ENCODE peak calls at places on chromosomes 12 and 14, in five cellular contexts. A is uterus, S is RCC 7860, F is NCI-H187, O is NT2/D1. J is an unnamed sample.

GRCh38 chr12:32400114-32400672 is 835 bp downstream of the FGD4 start:
- DNase-seq in S (peak; percentile 19), F (peak; percentile 31), O (peak; percentile 99), A (no peak), J (peak; percentile 57)

GRCh38 chr12:12018454-12018853 is 52.3 kb upstream of the BCL2L14 start:
- DNase-seq in O (no peak), S (no peak), F (no peak), A (no peak), J (no peak)

GRCh38 chr12:104652910-104653309 is 196.2 kb downstream of the CHST11 start:
- DNase-seq in A (no peak), O (no peak), F (no peak), S (no peak), J (no peak)

GRCh38 chr14:33679461-33680225 is 271.2 kb downstream of the EGLN3 start:
- DNase-seq in S (peak; percentile 72), O (no peak), A (no peak), F (no peak), J (no peak)

GRCh38 chr12:70255311-70255710 is 12.1 kb downstream of the CNOT2 start:
- DNase-seq in O (no peak), S (no peak), F (no peak), A (no peak), J (no peak)

GRCh38 chr12:132488127-132489077 is 1.5 kb upstream of the FBRSL1 start:
- DNase-seq in S (no peak), F (no peak), O (no peak), A (no peak), J (no peak)

GRCh38 chr12:113926792-113927191 is 39.3 kb downstream of the RBM19 start:
- DNase-seq in O (no peak), S (no peak), A (no peak), F (no peak), J (no peak)

GRCh38 chr12:8065991-8066594 is at the start of gene C3AR1:
- DNase-seq in S (peak; percentile 70), O (no peak), A (no peak), F (no peak), J (no peak)

GRCh38 chr14:75254381-75254821 is 24.2 kb upstream of the FOS start:
- DNase-seq in O (no peak), S (no peak), A (no peak), F (no peak), J (no peak)

GRCh38 chr12:115380509-115381120 is 696.6 kb upstream of the TBX3 start:
- DNase-seq in A (no peak), F (no peak), S (no peak), O (no peak), J (no peak)

GRCh38 chr12:96136129-96136528 is 58.0 kb upstream of the ELK3 start:
- DNase-seq in O (no peak), A (no peak), S (peak; percentile 74), F (no peak), J (no peak)

GRCh38 chr14:79091381-79091963 is 921.3 kb downstream of the NRXN3 start:
- DNase-seq in S (no peak), F (no peak), A (no peak), O (peak; percentile 9), J (no peak)

GRCh38 chr12:66397574-66397973 is 95.3 kb downstream of the HELB start:
- DNase-seq in A (no peak), S (no peak), F (no peak), O (no peak), J (no peak)

GRCh38 chr14:75133597-75133996 is 6.7 kb upstream of the NEK9 start:
- DNase-seq in F (no peak), S (no peak), A (no peak), O (no peak), J (no peak)

GRCh38 chr12:92326877-92327276 is 181.2 kb upstream of the BTG1 start:
- DNase-seq in A (no peak), S (no peak), F (no peak), O (no peak), J (no peak)

GRCh38 chr14:34324363-34324795 is 137.7 kb downstream of the SPTSSA start:
- DNase-seq in A (no peak), O (peak; percentile 18), F (no peak), S (no peak), J (no peak)

GRCh38 chr14:30656190-30656632 is 34.1 kb downstream of the SCFD1 start:
- DNase-seq in S (no peak), A (peak; percentile 20), O (no peak), F (no peak), J (peak; percentile 12)

GRCh38 chr14:68199465-68200145 is 380.0 kb downstream of the RAD51B start:
- DNase-seq in O (no peak), A (peak; percentile 50), F (no peak), S (peak; percentile 7), J (peak; percentile 23)

GRCh38 chr12:62191747-62192485 is 68.3 kb upstream of the USP15 start:
- DNase-seq in A (peak; percentile 13), F (no peak), S (no peak), O (no peak), J (no peak)

GRCh38 chr12:2813573-2814185 is 1.2 kb downstream of the ITFG2 start:
- DNase-seq in F (no peak), O (peak; percentile 73), S (peak; percentile 57), A (no peak), J (no peak)

GRCh38 chr14:68216072-68216471 is 396.5 kb downstream of the RAD51B start:
- DNase-seq in F (no peak), A (no peak), S (no peak), O (no peak), J (no peak)

GRCh38 chr14:103391048-103391447 is 5.8 kb downstream of the MARK3 start:
- DNase-seq in F (no peak), O (no peak), A (no peak), S (no peak), J (no peak)

GRCh38 chr14:77495354-77495753 is 3.3 kb downstream of the ISM2 start:
- DNase-seq in F (no peak), S (no peak), O (no peak), A (no peak), J (no peak)

GRCh38 chr14:73241481-73242165 is 4.3 kb downstream of the PAPLN start:
- DNase-seq in O (no peak), A (peak; percentile 16), F (no peak), S (peak; percentile 72), J (no peak)

GRCh38 chr14:85576161-85576560 is 46.2 kb downstream of the FLRT2 start:
- DNase-seq in A (no peak), O (no peak), S (no peak), F (no peak), J (no peak)

GRCh38 chr14:44316647-44317432 is 190.2 kb downstream of the FSCB start:
- DNase-seq in S (peak; percentile 85), F (no peak), O (no peak), A (no peak), J (no peak)

GRCh38 chr12:124715121-124715990 is 147.9 kb upstream of the NCOR2 start:
- DNase-seq in F (peak; percentile 73), O (no peak), S (no peak), A (no peak), J (no peak)

GRCh38 chr14:94769413-94770250 is at the start of gene GSC:
- DNase-seq in F (no peak), O (no peak), S (no peak), A (peak; percentile 21), J (no peak)

GRCh38 chr12:95959107-95959506 is 16.0 kb downstream of the AMDHD1 start:
- DNase-seq in A (no peak), S (no peak), O (no peak), F (no peak), J (no peak)

GRCh38 chr14:80930836-80931389 is 10.6 kb downstream of the CEP128 start:
- DNase-seq in F (no peak), O (no peak), S (peak; percentile 76), A (no peak), J (no peak)

GRCh38 chr14:104091927-104092771 is 6.6 kb downstream of the ASPG start:
- DNase-seq in S (no peak), F (no peak), A (no peak), O (no peak), J (no peak)

GRCh38 chr12:124086299-124086898 is 113.4 kb downstream of the ZNF664 start:
- DNase-seq in F (no peak), A (no peak), S (no peak), O (no peak), J (no peak)

GRCh38 chr12:28937196-28937595 is 211.9 kb upstream of the FAR2 start:
- DNase-seq in F (no peak), S (no peak), A (no peak), O (peak; percentile 27), J (peak; percentile 12)